ENCODE peak calls at places on chromosomes 12 and 14, in eight cellular contexts. B is WTC11, L is IMR-90, H is esophagus squamous epithelium, V is choroid plexus epithelial cell, C is fibroblast of the aortic adventitia, R is breast epithelium, J is HCT116. E is an unnamed sample.

GRCh38 chr14:75301666-75302325 is 23.2 kb downstream of the FOS start:
- DNase-seq in B (no peak), L (no peak), H (no peak), V (peak), C (no peak), R (no peak), J (no peak), E (no peak)

GRCh38 chr14:96251656-96252155 is 4.3 kb upstream of the BDKRB1 start:
- DNase-seq in B (no peak), L (no peak), H (no peak), V (no peak), C (no peak), R (no peak), J (no peak), E (no peak)

GRCh38 chr14:53924754-53925153 is 31.9 kb downstream of the BMP4 start:
- DNase-seq in B (no peak), L (peak), H (no peak), V (peak), C (peak), R (no peak), J (peak), E (no peak)

GRCh38 chr12:132866251-132866828 is 21.1 kb downstream of the CHFR start:
- DNase-seq in B (no peak), L (peak), H (no peak), V (peak), C (peak), R (no peak), J (no peak), E (no peak)

GRCh38 chr12:41436076-41436475 is 248.0 kb downstream of the PDZRN4 start:
- DNase-seq in B (no peak), L (no peak), H (no peak), V (no peak), C (no peak), R (no peak), J (no peak), E (no peak)

GRCh38 chr12:103791350-103791920 is 49.6 kb downstream of the NT5DC3 start:
- DNase-seq in B (no peak), L (no peak), H (no peak), V (no peak), C (no peak), R (no peak), J (no peak), E (no peak)

GRCh38 chr12:76489737-76490136 is 69.8 kb downstream of the OSBPL8 start:
- DNase-seq in B (no peak), L (peak), H (no peak), V (peak), C (peak), R (no peak), J (no peak), E (no peak)

GRCh38 chr12:29226621-29227020 is 77.5 kb downstream of the FAR2 start:
- DNase-seq in B (no peak), L (peak), H (no peak), V (peak), C (no peak), R (no peak), J (no peak), E (no peak)

GRCh38 chr12:89384050-89384749 is 31.9 kb upstream of the DUSP6 start:
- DNase-seq in B (peak), L (peak), H (no peak), V (peak), C (peak), R (peak), J (no peak), E (peak)

GRCh38 chr12:5171701-5172100 is 128.0 kb downstream of the KCNA5 start:
- DNase-seq in B (peak), L (peak), H (no peak), V (peak), C (peak), R (no peak), J (peak), E (peak)

GRCh38 chr12:132322206-132323132 is 6.9 kb downstream of the GALNT9 start:
- DNase-seq in B (no peak), L (no peak), H (no peak), V (peak), C (no peak), R (no peak), J (no peak), E (no peak)

GRCh38 chr12:18683603-18684002 is 54.2 kb downstream of the PLCZ1 start:
- DNase-seq in B (no peak), L (peak), H (no peak), V (peak), C (peak), R (no peak), J (no peak), E (no peak)

GRCh38 chr12:124368421-124369032 is 73.6 kb downstream of the RFLNA start:
- DNase-seq in B (no peak), L (no peak), H (no peak), V (no peak), C (no peak), R (no peak), J (no peak), E (no peak)
- TF ChIP-seq CTCF in B (no peak), L (peak), H (no peak), V (peak), C (peak), R (no peak), J (no peak), E (no peak)

GRCh38 chr12:30753761-30754382 is 879 bp downstream of the CAPRIN2 start:
- DNase-seq in B (no peak), L (peak), H (no peak), V (peak), C (peak), R (no peak), J (no peak), E (no peak)

GRCh38 chr12:30755395-30755762 is 628 bp upstream of the CAPRIN2 start:
- DNase-seq in B (no peak), L (no peak), H (no peak), V (no peak), C (no peak), R (no peak), J (no peak), E (no peak)

GRCh38 chr12:30756074-30756473 is 1.3 kb upstream of the CAPRIN2 start:
- DNase-seq in B (no peak), L (no peak), H (no peak), V (no peak), C (no peak), R (no peak), J (no peak), E (no peak)

GRCh38 chr12:30754383-30754749 is 385 bp downstream of the CAPRIN2 start:
- DNase-seq in B (no peak), L (no peak), H (no peak), V (no peak), C (no peak), R (no peak), J (no peak), E (no peak)

DNA sequence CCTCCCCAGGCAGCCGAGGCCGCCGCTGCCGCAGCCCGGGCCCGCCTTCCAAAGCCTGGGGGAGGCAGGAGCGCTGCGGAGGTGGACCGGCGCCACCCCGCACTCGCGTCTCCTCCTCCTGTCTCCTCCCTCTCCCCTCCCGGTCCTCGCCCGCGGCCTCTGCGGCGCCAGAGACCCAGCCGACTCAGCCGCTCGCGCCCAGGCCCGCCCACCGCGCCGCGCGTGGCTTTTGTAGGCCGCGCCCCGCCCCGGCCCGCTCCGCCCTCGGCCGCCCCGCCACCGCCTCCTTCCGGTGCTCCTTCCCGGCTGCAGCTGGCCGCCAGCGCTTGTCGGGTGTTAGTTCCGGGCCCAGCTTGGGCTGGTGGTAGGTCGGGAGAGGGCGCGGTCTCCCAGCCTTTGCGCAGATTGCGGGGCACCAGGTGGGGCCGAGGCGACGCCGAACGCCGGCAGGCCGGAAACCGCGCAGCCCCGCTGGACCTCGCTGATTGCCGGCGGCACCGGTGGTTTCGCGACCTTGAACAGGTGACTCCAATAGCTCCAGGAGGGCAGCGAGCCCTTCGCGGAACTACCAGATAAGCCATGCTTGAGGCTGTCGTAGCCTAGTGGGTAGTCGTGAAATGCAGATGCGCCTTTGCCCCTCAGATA is at the start of gene CAPRIN2:
- DNase-seq in B (peak), L (peak), H (peak), V (peak), C (peak), R (peak), J (peak), E (peak)
- TF ChIP-seq CTCF in B (no peak), L (peak), H (peak), V (peak), C (peak), R (peak), J (peak), E (no peak)

DNA sequence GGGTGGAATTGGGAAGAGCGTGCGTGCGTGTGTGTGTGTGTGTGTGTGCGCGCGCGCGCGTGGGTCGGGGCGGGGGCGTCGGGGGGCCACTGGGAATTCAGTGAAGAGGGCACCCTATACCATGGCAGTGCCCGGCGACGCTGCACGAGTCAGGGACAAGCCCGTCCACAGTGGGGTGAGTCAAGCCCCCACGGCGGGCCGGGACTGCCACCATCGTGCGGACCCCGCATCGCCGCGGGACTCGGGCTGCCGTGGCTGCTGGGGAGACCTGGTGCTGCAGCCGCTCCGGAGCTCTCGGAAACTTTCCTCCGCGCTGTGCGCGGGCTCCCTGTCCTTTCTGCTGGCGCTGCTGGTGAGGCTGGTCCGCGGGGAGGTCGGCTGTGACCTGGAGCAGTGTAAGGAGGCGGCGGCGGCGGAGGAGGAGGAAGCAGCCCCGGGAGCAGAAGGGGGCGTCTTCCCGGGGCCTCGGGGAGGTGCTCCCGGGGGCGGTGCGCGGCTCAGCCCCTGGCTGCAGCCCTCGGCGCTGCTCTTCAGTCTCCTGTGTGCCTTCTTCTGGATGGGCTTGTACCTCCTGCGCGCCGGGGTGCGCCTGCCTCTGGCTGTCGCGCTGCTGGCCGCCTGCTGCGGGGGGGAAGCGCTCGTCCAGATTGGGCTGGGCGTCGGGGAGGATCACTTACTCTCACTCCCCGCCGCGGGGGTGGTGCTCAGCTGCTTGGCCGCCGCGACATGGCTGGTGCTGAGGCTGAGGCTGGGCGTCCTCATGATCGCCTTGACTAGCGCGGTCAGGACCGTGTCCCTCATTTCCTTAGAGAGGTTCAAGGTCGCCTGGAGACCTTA is 1.0 kb downstream of the PDE3A start:
- DNase-seq in B (peak), L (peak), H (no peak), V (peak), C (peak), R (no peak), J (no peak), E (peak)
- TF ChIP-seq CTCF in B (no peak), L (no peak), H (no peak), V (peak), C (peak), R (no peak), J (no peak), E (no peak)

GRCh38 chr12:128613821-128614220 is 209.9 kb downstream of the SLC15A4 start:
- DNase-seq in B (no peak), L (no peak), H (no peak), V (peak), C (no peak), R (no peak), J (no peak), E (no peak)
- TF ChIP-seq CTCF in B (no peak), L (no peak), H (no peak), V (no peak), C (no peak), R (no peak), J (no peak), E (no peak)

GRCh38 chr14:99718031-99718810 is 34.1 kb downstream of the CYP46A1 start:
- DNase-seq in B (no peak), L (no peak), H (no peak), V (no peak), C (no peak), R (no peak), J (no peak), E (no peak)

GRCh38 chr14:99716850-99717681 is 33.0 kb downstream of the CYP46A1 start:
- DNase-seq in B (no peak), L (no peak), H (no peak), V (no peak), C (no peak), R (no peak), J (no peak), E (no peak)

GRCh38 chr14:99718811-99719192 is 34.7 kb downstream of the CYP46A1 start:
- DNase-seq in B (no peak), L (no peak), H (no peak), V (no peak), C (no peak), R (no peak), J (no peak), E (no peak)

GRCh38 chr14:99716091-99716849 is 32.2 kb downstream of the CYP46A1 start:
- DNase-seq in B (no peak), L (no peak), H (no peak), V (no peak), C (no peak), R (no peak), J (no peak), E (no peak)

DNA sequence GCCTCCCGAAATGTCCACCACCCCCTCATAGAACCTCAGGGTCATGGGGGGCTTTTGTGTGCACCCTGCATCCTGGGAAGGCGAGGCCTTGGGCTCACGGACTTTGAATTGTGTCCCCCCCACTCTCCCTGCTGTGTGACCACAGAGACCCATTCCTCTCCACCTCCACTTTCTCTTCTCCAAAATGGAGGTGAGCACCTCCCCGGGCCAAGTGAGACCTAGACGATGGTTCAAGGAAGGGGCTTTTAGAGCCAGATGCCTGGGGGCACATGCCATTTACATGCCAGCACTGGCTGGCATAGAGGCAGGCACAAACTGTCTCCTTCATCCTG is 33.5 kb downstream of the CYP46A1 start:
- DNase-seq in B (no peak), L (no peak), H (no peak), V (no peak), C (no peak), R (no peak), J (no peak), E (no peak)
- TF ChIP-seq CTCF in B (no peak), L (no peak), H (no peak), V (no peak), C (no peak), R (no peak), J (no peak), E (no peak)

GRCh38 chr12:112978163-112979081 is at the start of gene OAS2:
- DNase-seq in B (no peak), L (peak), H (peak), V (peak), C (peak), R (peak), J (no peak), E (no peak)
- TF ChIP-seq CTCF in B (no peak), L (no peak), H (no peak), V (no peak), C (no peak), R (no peak), J (no peak), E (no peak)

GRCh38 chr14:37618498-37619041 is 23.1 kb downstream of the TTC6 start:
- DNase-seq in B (no peak), L (no peak), H (no peak), V (no peak), C (no peak), R (no peak), J (no peak), E (no peak)
- TF ChIP-seq CTCF in B (no peak), L (no peak), H (no peak), V (no peak), C (no peak), R (no peak), J (no peak), E (no peak)

GRCh38 chr14:20970983-20971704 is 15.9 kb downstream of the RNASE2 start:
- DNase-seq in B (peak), L (peak), H (no peak), V (peak), C (peak), R (peak), J (peak), E (peak)

GRCh38 chr14:20969336-20969735 is 14.0 kb downstream of the RNASE2 start:
- DNase-seq in B (no peak), L (no peak), H (no peak), V (no peak), C (no peak), R (no peak), J (no peak), E (no peak)

GRCh38 chr14:20970647-20970982 is 15.3 kb downstream of the RNASE2 start:
- DNase-seq in B (no peak), L (no peak), H (no peak), V (no peak), C (no peak), R (no peak), J (no peak), E (no peak)

GRCh38 chr14:20973501-20973900 is 16.3 kb upstream of the METTL17 start:
- DNase-seq in B (no peak), L (no peak), H (no peak), V (no peak), C (no peak), R (no peak), J (no peak), E (no peak)

GRCh38 chr14:20971705-20972021 is 16.4 kb downstream of the RNASE2 start:
- DNase-seq in B (no peak), L (no peak), H (no peak), V (no peak), C (no peak), R (no peak), J (no peak), E (no peak)
- TF ChIP-seq CTCF in B (no peak), L (no peak), H (no peak), V (no peak), C (no peak), R (no peak), J (no peak), E (no peak)

DNA sequence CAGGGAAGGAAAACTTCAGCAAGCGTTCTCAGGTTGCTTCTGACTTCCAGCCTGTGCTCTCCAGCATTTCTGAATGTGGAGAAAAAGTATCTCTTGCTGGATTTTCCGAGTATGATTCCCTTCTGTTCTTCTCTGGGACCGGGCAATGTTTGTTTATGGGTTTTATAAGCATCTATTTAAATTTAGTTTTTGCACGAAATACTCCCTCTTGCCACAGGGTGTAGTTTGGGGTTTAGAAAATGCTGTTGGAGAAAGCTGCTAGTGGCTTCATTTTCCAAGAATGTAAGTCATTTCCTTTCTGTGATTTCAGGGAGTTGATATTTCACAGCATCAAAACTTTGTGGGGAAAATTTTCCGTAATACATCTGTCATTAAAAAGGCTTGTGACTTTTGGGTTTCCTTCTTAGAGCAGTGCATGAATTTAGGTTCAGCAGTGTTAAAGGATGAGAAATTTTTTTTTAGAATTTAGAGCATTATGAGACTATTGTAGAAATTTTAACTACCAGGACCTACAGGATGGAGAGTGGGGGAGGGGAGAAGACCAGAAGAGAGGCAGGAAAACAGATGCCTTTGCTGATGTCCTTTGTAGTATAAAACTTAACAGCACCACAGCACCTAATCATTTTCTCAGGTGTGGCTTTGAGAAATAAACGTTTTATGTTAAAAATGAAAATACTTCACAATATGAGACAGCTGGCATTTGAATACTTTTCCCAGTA is 1.5 kb downstream of the FRMD6 start:
- DNase-seq in B (no peak), L (peak), H (no peak), V (peak), C (peak), R (no peak), J (no peak), E (no peak)
- TF ChIP-seq CTCF in B (no peak), L (peak), H (no peak), V (peak), C (peak), R (peak), J (peak), E (no peak)

DNA sequence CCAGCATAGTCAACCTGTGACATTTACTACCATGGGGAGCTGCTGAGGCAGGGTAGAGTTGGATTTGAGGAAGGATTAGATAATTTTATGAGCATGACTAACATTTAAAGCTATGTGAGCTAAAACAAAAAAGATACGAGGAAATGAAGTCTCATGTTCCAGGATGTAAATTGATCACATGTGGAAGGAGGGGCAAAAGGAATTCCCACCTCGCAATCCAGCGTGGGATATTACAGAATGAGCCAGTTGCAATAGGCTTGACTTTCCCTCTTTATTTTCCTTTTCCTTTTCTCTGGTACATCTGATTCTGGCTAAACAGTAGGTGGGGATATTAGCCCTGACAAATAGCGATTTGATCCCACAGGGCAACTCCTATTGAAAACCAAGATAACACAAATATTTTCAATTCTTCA is 214.9 kb upstream of the HMGA2 start:
- DNase-seq in B (no peak), L (peak), H (no peak), V (peak), C (peak), R (no peak), J (peak), E (no peak)
- TF ChIP-seq CTCF in B (no peak), L (peak), H (no peak), V (peak), C (no peak), R (no peak), J (no peak), E (no peak)

E was measured in nephron progenitor cell.